ENCODE peak calls at places on chromosomes 2 and 18, in seven cellular contexts. One of them, this sample, is unnamed.

GRCh38 chr18:50011813-50012445 is 183.0 kb downstream of the MYO5B start:
- DNase-seq in stimulated activated CD4-positive, alpha-beta T cell treated with anti-CD3 and anti-CD28 coated beads, Interleukin-12 subunit alpha, Interleukin-12 subunit beta, amount 100 ng/mL, for 4 hours: no peak
- DNase-seq in choroid plexus epithelial cell: peak; percentile 96
- DNase-seq in AG08396: peak; percentile 43
- DNase-seq in epithelial cell of esophagus: peak; percentile 78
- DNase-seq in SHP77: no peak
- DNase-seq in CD8-positive, alpha-beta memory T cell: no peak
- DNase-seq in this sample: no peak

GRCh38 chr2:80968450-80968849 is 663.9 kb upstream of the LRRTM1 start:
- DNase-seq in stimulated activated CD4-positive, alpha-beta T cell treated with anti-CD3 and anti-CD28 coated beads, Interleukin-12 subunit alpha, Interleukin-12 subunit beta, amount 100 ng/mL, for 4 hours: no peak
- DNase-seq in choroid plexus epithelial cell: no peak
- DNase-seq in AG08396: no peak
- DNase-seq in epithelial cell of esophagus: no peak
- DNase-seq in SHP77: no peak
- DNase-seq in CD8-positive, alpha-beta memory T cell: no peak
- DNase-seq in this sample: no peak

GRCh38 chr2:12064153-12064552 is 317.7 kb downstream of the LPIN1 start:
- DNase-seq in stimulated activated CD4-positive, alpha-beta T cell treated with anti-CD3 and anti-CD28 coated beads, Interleukin-12 subunit alpha, Interleukin-12 subunit beta, amount 100 ng/mL, for 4 hours: no peak
- DNase-seq in choroid plexus epithelial cell: peak; percentile 23
- DNase-seq in AG08396: no peak
- DNase-seq in epithelial cell of esophagus: no peak
- DNase-seq in SHP77: no peak
- DNase-seq in CD8-positive, alpha-beta memory T cell: peak; percentile 60
- DNase-seq in this sample: no peak

GRCh38 chr2:171287036-171287435 is 126.3 kb upstream of the TLK1 start:
- DNase-seq in stimulated activated CD4-positive, alpha-beta T cell treated with anti-CD3 and anti-CD28 coated beads, Interleukin-12 subunit alpha, Interleukin-12 subunit beta, amount 100 ng/mL, for 4 hours: no peak
- DNase-seq in choroid plexus epithelial cell: no peak
- DNase-seq in AG08396: no peak
- DNase-seq in epithelial cell of esophagus: peak; percentile 9
- DNase-seq in SHP77: no peak
- DNase-seq in CD8-positive, alpha-beta memory T cell: no peak
- DNase-seq in this sample: no peak

GRCh38 chr18:60552948-60553347 is 180.4 kb upstream of the MC4R start:
- DNase-seq in stimulated activated CD4-positive, alpha-beta T cell treated with anti-CD3 and anti-CD28 coated beads, Interleukin-12 subunit alpha, Interleukin-12 subunit beta, amount 100 ng/mL, for 4 hours: no peak
- DNase-seq in choroid plexus epithelial cell: no peak
- DNase-seq in AG08396: no peak
- DNase-seq in epithelial cell of esophagus: no peak
- DNase-seq in SHP77: no peak
- DNase-seq in CD8-positive, alpha-beta memory T cell: no peak
- DNase-seq in this sample: no peak

GRCh38 chr2:68607837-68608236 is 35.5 kb upstream of the PROKR1 start:
- DNase-seq in stimulated activated CD4-positive, alpha-beta T cell treated with anti-CD3 and anti-CD28 coated beads, Interleukin-12 subunit alpha, Interleukin-12 subunit beta, amount 100 ng/mL, for 4 hours: no peak
- DNase-seq in choroid plexus epithelial cell: no peak
- DNase-seq in AG08396: no peak
- DNase-seq in epithelial cell of esophagus: no peak
- DNase-seq in SHP77: no peak
- DNase-seq in CD8-positive, alpha-beta memory T cell: no peak
- DNase-seq in this sample: no peak

GRCh38 chr2:136070913-136071312 is 47.0 kb downstream of the CXCR4 start:
- DNase-seq in stimulated activated CD4-positive, alpha-beta T cell treated with anti-CD3 and anti-CD28 coated beads, Interleukin-12 subunit alpha, Interleukin-12 subunit beta, amount 100 ng/mL, for 4 hours: no peak
- DNase-seq in choroid plexus epithelial cell: no peak
- DNase-seq in AG08396: no peak
- DNase-seq in epithelial cell of esophagus: no peak
- DNase-seq in SHP77: no peak
- DNase-seq in CD8-positive, alpha-beta memory T cell: no peak
- DNase-seq in this sample: no peak

GRCh38 chr2:216142540-216142939 is 33.4 kb downstream of the XRCC5 start:
- DNase-seq in stimulated activated CD4-positive, alpha-beta T cell treated with anti-CD3 and anti-CD28 coated beads, Interleukin-12 subunit alpha, Interleukin-12 subunit beta, amount 100 ng/mL, for 4 hours: no peak
- DNase-seq in choroid plexus epithelial cell: peak; percentile 86
- DNase-seq in AG08396: peak; percentile 37
- DNase-seq in epithelial cell of esophagus: no peak
- DNase-seq in SHP77: no peak
- DNase-seq in CD8-positive, alpha-beta memory T cell: no peak
- DNase-seq in this sample: no peak

GRCh38 chr18:36458306-36458705 is 160.8 kb downstream of the FHOD3 start:
- DNase-seq in stimulated activated CD4-positive, alpha-beta T cell treated with anti-CD3 and anti-CD28 coated beads, Interleukin-12 subunit alpha, Interleukin-12 subunit beta, amount 100 ng/mL, for 4 hours: no peak
- DNase-seq in choroid plexus epithelial cell: no peak
- DNase-seq in AG08396: no peak
- DNase-seq in epithelial cell of esophagus: no peak
- DNase-seq in SHP77: no peak
- DNase-seq in CD8-positive, alpha-beta memory T cell: no peak
- DNase-seq in this sample: no peak